ENCODE peak calls at places on chromosomes 11 and 22, in eight cellular contexts. W is activated T-cell treated with anti-CD3 and anti-CD28 coated beads for 1 hour, V is neural crest cell, X is G401, A is GM20000, Q is T1000, O is T-cell, T is neural progenitor cell. I is an unnamed sample.

GRCh38 chr11:102473543-102473942 is 21.0 kb upstream of the TMEM123 start:
- DNase-seq in O (no peak), Q (no peak), W (no peak), T (no peak), A (no peak), X (no peak), V (no peak), I (no peak)

GRCh38 chr22:41687901-41688364 is 734 bp downstream of the SNU13 start:
- DNase-seq in T (peak; percentile 54), O (no peak), X (peak; percentile 29), Q (no peak), W (no peak), A (no peak), V (no peak), I (peak; percentile 5)

GRCh38 chr11:120674537-120674936 is 163.0 kb downstream of the GRIK4 start:
- DNase-seq in X (no peak), T (no peak), A (no peak), O (no peak), Q (peak; percentile 59), W (no peak), V (no peak), I (no peak)

GRCh38 chr22:28989035-28989464 is 72.6 kb downstream of the C22orf31 start:
- DNase-seq in W (no peak), Q (peak; percentile 7), O (no peak), A (no peak), V (no peak), T (no peak), X (no peak), I (no peak)

GRCh38 chr11:76892305-76892704 is 31.6 kb downstream of the ACER3 start:
- DNase-seq in W (no peak), V (no peak), O (no peak), A (no peak), Q (no peak), X (no peak), T (no peak), I (no peak)

GRCh38 chr11:69165775-69166174 is 10.0 kb downstream of the SMIM38 start:
- DNase-seq in W (no peak), T (no peak), X (no peak), V (no peak), O (no peak), Q (no peak), A (no peak), I (no peak)

GRCh38 chr11:116771935-116772334 is 852 bp downstream of the BUD13 start:
- DNase-seq in Q (no peak), T (no peak), W (no peak), O (no peak), V (no peak), A (no peak), X (no peak), I (no peak)

GRCh38 chr11:100674212-100674611 is 12.9 kb upstream of the ARHGAP42 start:
- DNase-seq in A (no peak), O (no peak), T (no peak), Q (peak; percentile 52), V (no peak), X (no peak), W (no peak), I (no peak)

GRCh38 chr11:7220636-7221035 is 31.1 kb upstream of the SYT9 start:
- DNase-seq in O (no peak), W (no peak), X (no peak), T (no peak), A (no peak), V (no peak), Q (no peak), I (no peak)

GRCh38 chr11:10868375-10868774 is 10.5 kb upstream of the ZBED5 start:
- DNase-seq in A (no peak), T (no peak), X (no peak), V (no peak), O (no peak), Q (no peak), W (no peak), I (no peak)